ENCODE peak calls at places on chromosomes 7 and 10, in six cellular contexts. X is neuronal stem cell, G is fibroblast of lung, Q is hepatocyte, M is thoracic aorta, Y is MM.1S. S is an unnamed sample.

GRCh38 chr10:127553431-127553830 is 4.3 kb downstream of the NPS start:
- DNase-seq in M (no peak), X (no peak), Y (no peak), Q (no peak), G (no peak), S (no peak)

GRCh38 chr10:61139230-61139928 is 195.4 kb upstream of the RHOBTB1 start:
- DNase-seq in G (no peak), Q (no peak), X (no peak), M (no peak), Y (no peak), S (no peak)

GRCh38 chr7:79434867-79435266 is 18.6 kb downstream of the MAGI2 start:
- DNase-seq in Y (no peak), G (no peak), X (no peak), M (no peak), Q (peak; percentile 22), S (no peak)

GRCh38 chr7:51265066-51265907 is 51.3 kb downstream of the COBL start:
- DNase-seq in M (no peak), Y (no peak), G (no peak), Q (peak; percentile 63), X (no peak), S (no peak)

GRCh38 chr10:119786117-119786769 is 60.4 kb downstream of the INPP5F start:
- DNase-seq in G (peak; percentile 26), X (peak; percentile 37), Y (no peak), M (no peak), Q (peak; percentile 64), S (no peak)

GRCh38 chr10:12720217-12720981 is 281.1 kb downstream of the CCDC3 start:
- DNase-seq in G (peak; percentile 91), M (peak; percentile 95), Q (peak; percentile 93), Y (no peak), X (no peak), S (no peak)

GRCh38 chr7:131341690-131342089 is 14.0 kb downstream of the MKLN1 start:
- DNase-seq in X (no peak), Q (no peak), G (no peak), Y (no peak), M (no peak), S (no peak)

GRCh38 chr7:8773518-8773917 is 340.1 kb downstream of the NXPH1 start:
- DNase-seq in M (no peak), Y (no peak), X (no peak), G (no peak), Q (no peak), S (no peak)

GRCh38 chr7:47537716-47538640 is 43.9 kb downstream of the TNS3 start:
- DNase-seq in M (no peak), Q (no peak), Y (no peak), X (no peak), G (peak; percentile 57), S (peak; percentile 61)
- H3K27ac ChIP-seq in M (no peak overlapping the region), Q (peak overlapping the region; percentile 80), Y (no peak overlapping the region), X (no peak overlapping the region), G (no peak overlapping the region), S (peak overlapping the region; percentile 55)

GRCh38 chr7:69799990-69800389 is 201.7 kb downstream of the AUTS2 start:
- DNase-seq in Y (no peak), G (no peak), M (no peak), Q (no peak), X (no peak), S (no peak)
- H3K27ac ChIP-seq in Y (no peak overlapping the region), G (no peak overlapping the region), M (no peak overlapping the region), Q (peak overlapping the region; percentile 27), X (no peak overlapping the region), S (no peak overlapping the region)

GRCh38 chr10:124735491-124736286 is 8.5 kb downstream of the FAM53B start:
- DNase-seq in X (no peak), M (no peak), G (no peak), Q (no peak), Y (no peak), S (peak; percentile 75)

GRCh38 chr10:124737708-124738107 is 6.5 kb downstream of the FAM53B start:
- DNase-seq in G (no peak), X (no peak), Y (no peak), M (no peak), Q (no peak), S (no peak)

GRCh38 chr10:124738441-124738840 is 5.7 kb downstream of the FAM53B start:
- DNase-seq in X (no peak), Q (peak; percentile 14), G (no peak), Y (no peak), M (no peak), S (no peak)

GRCh38 chr10:124736491-124737136 is 7.6 kb downstream of the FAM53B start:
- DNase-seq in Y (no peak), M (no peak), Q (peak; percentile 76), G (peak; percentile 87), X (no peak), S (peak; percentile 86)

DNA sequence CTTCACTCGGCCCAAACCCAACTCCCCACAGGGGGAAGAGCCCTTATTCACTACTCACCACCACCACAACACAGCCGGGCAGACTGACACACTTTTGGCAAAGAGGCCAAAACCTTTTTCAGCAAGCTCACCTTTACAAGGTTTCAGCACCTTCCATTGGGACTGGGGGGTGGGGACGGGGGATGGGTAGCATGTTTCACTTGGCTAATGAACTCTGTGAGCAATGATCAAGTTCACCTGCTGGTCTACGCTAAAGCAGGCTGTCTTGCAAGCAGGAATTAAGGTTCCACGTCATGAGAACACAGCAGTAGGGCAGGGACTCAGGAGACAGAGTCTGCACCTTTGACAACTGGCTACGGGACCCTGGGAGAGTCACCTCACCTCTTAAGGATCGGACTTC is 7.0 kb downstream of the FAM53B start:
- DNase-seq in M (no peak), Q (peak; percentile 15), Y (no peak), X (no peak), G (no peak), S (no peak)
- H3K27ac ChIP-seq in M (peak overlapping the region; percentile 59), Q (no peak overlapping the region), Y (no peak overlapping the region), X (no peak overlapping the region), G (no peak overlapping the region), S (peak overlapping the region; percentile 92)

DNA sequence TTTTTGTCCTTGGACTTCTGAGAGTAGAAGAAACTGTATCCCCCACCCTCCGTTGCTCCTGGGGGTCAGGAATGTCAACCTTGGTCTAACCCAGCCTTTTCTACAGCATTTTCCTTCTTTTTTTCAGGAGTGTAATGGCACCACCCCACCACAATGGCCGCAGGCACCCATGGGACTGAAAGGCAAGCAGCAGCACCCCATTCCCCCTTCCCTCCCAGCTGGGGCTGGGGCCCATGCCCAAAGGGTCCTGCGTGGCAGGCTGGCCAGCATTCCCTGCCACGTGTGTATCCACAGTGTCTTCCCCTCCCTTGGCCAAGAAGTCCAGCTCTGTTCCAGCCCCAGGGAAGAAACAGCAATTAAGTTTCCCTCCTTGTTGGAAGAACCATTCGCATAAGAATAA is 106.9 kb downstream of the ZPBP start:
- DNase-seq in M (no peak), G (no peak), X (no peak), Q (no peak), Y (no peak), S (no peak)
- H3K27ac ChIP-seq in M (no peak overlapping the region), G (no peak overlapping the region), X (no peak overlapping the region), Q (no peak overlapping the region), Y (no peak overlapping the region), S (no peak overlapping the region)

GRCh38 chr7:100654908-100655831 is 1.1 kb downstream of the ACTL6B start:
- DNase-seq in M (no peak), Y (no peak), Q (no peak), G (no peak), X (no peak), S (no peak)

DNA sequence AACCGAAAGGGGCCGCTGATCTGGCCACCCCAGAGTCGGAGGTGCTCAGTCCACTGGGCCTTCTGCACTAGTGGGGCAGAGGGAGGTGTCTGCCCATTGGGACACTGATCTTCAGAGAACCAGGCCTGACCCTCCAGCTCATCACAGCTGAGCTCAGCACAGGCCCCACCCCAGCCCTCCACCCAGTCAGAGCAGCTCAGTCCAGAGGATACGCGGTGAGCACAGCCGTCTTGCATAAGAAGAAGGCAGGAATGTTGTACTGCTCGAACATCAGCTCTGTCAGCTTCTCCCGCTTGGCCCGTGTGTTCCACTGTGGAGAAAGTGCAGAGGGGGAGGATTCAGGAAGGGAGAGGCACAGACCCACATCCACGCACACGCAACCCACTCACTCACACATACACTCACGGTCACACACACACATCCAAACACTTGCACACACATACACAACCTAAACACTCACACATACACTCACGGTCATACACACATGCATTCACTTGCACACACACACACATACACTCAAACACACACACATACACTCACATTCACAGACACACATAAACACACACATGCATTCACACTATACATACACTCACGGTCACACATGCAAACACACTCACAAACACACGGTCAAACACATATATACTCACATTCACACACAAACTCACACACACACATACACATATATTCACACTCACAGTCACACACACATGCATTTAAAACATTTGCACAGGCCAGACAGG is 6.3 kb downstream of the ACTL6B start:
- DNase-seq in Y (no peak), X (no peak), Q (peak; percentile 48), G (no peak), M (no peak), S (no peak)
- H3K27ac ChIP-seq in Y (no peak overlapping the region), X (no peak overlapping the region), Q (no peak overlapping the region), G (no peak overlapping the region), M (no peak overlapping the region), S (no peak overlapping the region)

GRCh38 chr7:139109188-139109982 is at the start of gene ZC3HAV1:
- DNase-seq in G (peak; percentile 95), X (peak; percentile 57), M (peak; percentile 52), Y (peak; percentile 97), Q (peak; percentile 88), S (peak; percentile 97)

GRCh38 chr7:139109983-139110411 is 477 bp upstream of the ZC3HAV1 start:
- DNase-seq in Q (no peak), M (no peak), X (no peak), Y (no peak), G (no peak), S (no peak)

GRCh38 chr7:139105037-139105382 is 4.5 kb downstream of the ZC3HAV1 start:
- DNase-seq in X (no peak), Q (no peak), G (no peak), M (no peak), Y (peak; percentile 38), S (no peak)

GRCh38 chr7:139108256-139109187 is 998 bp downstream of the ZC3HAV1 start:
- DNase-seq in M (no peak), G (peak; percentile 9), Q (peak; percentile 34), X (peak; percentile 15), Y (peak; percentile 46), S (peak; percentile 88)

DNA sequence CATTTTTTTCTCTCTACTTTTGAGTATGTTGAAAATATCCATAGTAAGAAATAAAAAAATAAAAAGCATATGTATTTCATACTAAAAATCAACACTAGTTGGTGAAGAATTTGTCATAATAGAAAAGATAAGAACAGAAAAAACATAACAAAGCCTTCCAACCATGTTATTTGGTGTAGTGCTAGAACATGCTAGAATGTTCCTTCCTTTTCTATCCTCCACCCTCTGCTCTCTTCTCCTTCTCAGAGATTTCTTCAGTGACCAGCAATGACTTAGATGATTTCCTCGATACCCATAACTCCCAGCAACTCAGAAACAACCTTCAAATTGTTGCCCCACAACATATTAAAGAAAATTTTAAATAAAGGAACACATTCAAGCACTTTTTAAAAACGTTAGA is 2.6 kb downstream of the ZC3HAV1 start:
- DNase-seq in Y (peak; percentile 48), Q (no peak), G (no peak), X (no peak), M (no peak), S (no peak)
- H3K27ac ChIP-seq in Y (peak overlapping the region; percentile 88), Q (no peak overlapping the region), G (no peak overlapping the region), X (no peak overlapping the region), M (no peak overlapping the region), S (peak overlapping the region; percentile 100)